ENCODE peak calls at places on chromosome 19, in four cellular contexts. K is GM03348, B is NCI-H69, D is fibroblast of lung. F is an unnamed sample.

GRCh38 chr19:47413941-47414340 is 5.4 kb downstream of the MEIS3 start:
- DNase-seq in K (no peak), B (no peak), D (no peak), F (no peak)

GRCh38 chr19:54558339-54558738 is 15.3 kb upstream of the LILRA2 start:
- DNase-seq in B (no peak), D (no peak), K (no peak), F (no peak)

GRCh38 chr19:49422407-49423277 is 599 bp downstream of the PTH2 start:
- DNase-seq in B (peak), D (peak), K (peak), F (peak)

GRCh38 chr19:52065399-52065798 is 16.8 kb upstream of the ZNF432 start:
- DNase-seq in D (no peak), K (no peak), B (no peak), F (no peak)

GRCh38 chr19:56765107-56765506 is 75.4 kb downstream of the PEG3 start:
- DNase-seq in B (no peak), D (peak), K (no peak), F (peak)

GRCh38 chr19:51402117-51402516 is 11.7 kb upstream of the C19orf84 start:
- DNase-seq in K (no peak), B (no peak), D (no peak), F (no peak)

GRCh38 chr19:41930322-41930722 is 2.1 kb upstream of the ERFL start:
- DNase-seq in K (no peak), D (no peak), B (peak), F (no peak)

GRCh38 chr19:36051236-36051635 is 2.8 kb downstream of the THAP8 start:
- DNase-seq in K (no peak), D (no peak), B (peak), F (peak)

GRCh38 chr19:12139309-12139708 is 841 bp downstream of the ZNF20 start:
- DNase-seq in K (no peak), D (no peak), B (no peak), F (no peak)

GRCh38 chr19:8131517-8131916 is 17.9 kb downstream of the FBN3 start:
- DNase-seq in D (no peak), B (no peak), K (no peak), F (no peak)

GRCh38 chr19:6164906-6165531 is 29.6 kb downstream of the ACSBG2 start:
- DNase-seq in D (no peak), K (no peak), B (no peak), F (no peak)

F was measured in NCI-H2227 treated with DMSO at 0.1 percent for 48 hours.